ENCODE peak calls at places on chromosomes 3 and 15, in six cellular contexts. G is T47D, I is RPMI7951, H is right cardiac atrium, N is NCI-H460, S is AG09309. E is an unnamed sample.

GRCh38 chr3:29426302-29427226 is 145.7 kb downstream of the RBMS3 start:
- DNase-seq in S (no peak), N (no peak), H (no peak), G (no peak), I (no peak), E (no peak)

GRCh38 chr3:105518806-105519418 is 152.2 kb downstream of the ALCAM start:
- DNase-seq in H (no peak), I (peak), N (peak), G (peak), S (peak), E (peak)

GRCh38 chr15:68719676-68720075 is 101.0 kb downstream of the ANP32A start:
- DNase-seq in I (no peak), G (no peak), N (no peak), S (no peak), H (no peak), E (no peak)

GRCh38 chr3:64501298-64501906 is 186.4 kb downstream of the ADAMTS9 start:
- DNase-seq in N (no peak), S (no peak), I (peak), H (no peak), G (no peak), E (no peak)

GRCh38 chr3:97815149-97815917 is 6.5 kb upstream of the CRYBG3 start:
- DNase-seq in I (peak), S (no peak), G (no peak), N (no peak), H (no peak), E (peak)

GRCh38 chr3:18772699-18773305 is 347.7 kb upstream of the SATB1 start:
- DNase-seq in N (no peak), I (no peak), G (no peak), S (no peak), H (no peak), E (no peak)

GRCh38 chr15:48940508-48940907 is 23.2 kb downstream of the SHC4 start:
- DNase-seq in I (peak), G (no peak), N (no peak), S (peak), H (no peak), E (no peak)

GRCh38 chr15:64096486-64097431 is 977 bp downstream of the SNX1 start:
- DNase-seq in N (no peak), I (peak), S (no peak), G (no peak), H (peak), E (no peak)

GRCh38 chr3:39000008-39000450 is 51.7 kb downstream of the SCN11A start:
- DNase-seq in G (peak), S (peak), N (peak), H (no peak), I (peak), E (no peak)

GRCh38 chr15:91049378-91050127 is 27.2 kb upstream of the VPS33B start:
- DNase-seq in I (peak), H (no peak), G (peak), N (peak), S (peak), E (peak)

GRCh38 chr3:183370391-183370790 is 58.0 kb downstream of the MCF2L2 start:
- DNase-seq in I (no peak), G (no peak), H (no peak), N (no peak), S (no peak), E (no peak)

GRCh38 chr3:45987368-45988099 is 8.1 kb downstream of the FYCO1 start:
- DNase-seq in H (peak), N (no peak), G (no peak), S (no peak), I (no peak), E (no peak)

GRCh38 chr15:73323374-73323955 is 45.3 kb downstream of the HCN4 start:
- DNase-seq in H (no peak), I (no peak), S (no peak), G (no peak), N (no peak), E (no peak)

GRCh38 chr15:31325432-31325975 is 1.1 kb upstream of the KLF13 start:
- DNase-seq in S (no peak), N (no peak), G (no peak), I (no peak), H (peak), E (peak)

GRCh38 chr3:188416041-188416440 is 262.1 kb downstream of the LPP start:
- DNase-seq in I (no peak), G (no peak), S (no peak), H (no peak), N (no peak), E (no peak)

GRCh38 chr3:40332684-40333083 is 23.2 kb downstream of the EIF1B start:
- DNase-seq in G (no peak), H (no peak), I (no peak), S (no peak), N (no peak), E (no peak)

GRCh38 chr3:129432036-129432435 is 3.6 kb upstream of the EFCAB12 start:
- DNase-seq in H (no peak), I (peak), G (no peak), N (no peak), S (no peak), E (no peak)

GRCh38 chr3:97917813-97918536 is 54.3 kb downstream of the RIOX2 start:
- DNase-seq in H (no peak), I (no peak), G (no peak), S (no peak), N (no peak), E (no peak)